ENCODE peak calls at places on chromosomes 16 and 17, in six cellular contexts. N is thoracic aorta, I is HL-60, M is cardiac muscle cell, T is H9, E is A549. J is an unnamed sample.

GRCh38 chr17:67111327-67111726 is 67.0 kb downstream of the CACNG1 start:
- DNase-seq in N (no peak), I (no peak), M (no peak), T (no peak), E (no peak), J (no peak)

GRCh38 chr16:25212636-25213035 is 4.1 kb upstream of the AQP8 start:
- DNase-seq in N (no peak), I (no peak), M (no peak), T (no peak), E (no peak), J (no peak)

GRCh38 chr16:4214215-4214621 is 27.7 kb downstream of the SRL start:
- DNase-seq in N (peak), I (no peak), M (peak), T (no peak), E (peak), J (peak)

GRCh38 chr17:78974635-78975591 is 4.8 kb downstream of the LGALS3BP start:
- DNase-seq in N (peak), I (peak), M (peak), T (peak), E (no peak), J (peak)

GRCh38 chr17:28917465-28917864 is 14.6 kb upstream of the DHRS13 start:
- DNase-seq in N (no peak), I (no peak), M (no peak), T (no peak), E (no peak), J (no peak)

GRCh38 chr17:66915204-66915611 is 49.3 kb upstream of the CACNG4 start:
- DNase-seq in N (no peak), I (no peak), M (no peak), T (peak), E (peak), J (peak)

GRCh38 chr16:55842369-55843104 is 9.6 kb upstream of the CES1 start:
- DNase-seq in N (no peak), I (peak), M (peak), T (no peak), E (peak), J (peak)

GRCh38 chr16:2224183-2224486 is 744 bp downstream of the E4F1 start:
- DNase-seq in N (no peak), I (no peak), M (peak), T (no peak), E (no peak), J (no peak)

GRCh38 chr16:19520861-19521331 is 1.0 kb downstream of the GDE1 start:
- DNase-seq in N (no peak), I (peak), M (peak), T (no peak), E (no peak), J (no peak)

GRCh38 chr17:27345141-27345904 is 51.4 kb downstream of the WSB1 start:
- DNase-seq in N (no peak), I (no peak), M (peak), T (peak), E (no peak), J (no peak)

GRCh38 chr16:3057181-3058166 is 8.0 kb upstream of the IL32 start:
- DNase-seq in N (no peak), I (no peak), M (no peak), T (no peak), E (no peak), J (no peak)

GRCh38 chr16:24610421-24610765 is 71.0 kb downstream of the RBBP6 start:
- DNase-seq in N (no peak), I (peak), M (peak), T (peak), E (no peak), J (no peak)

GRCh38 chr17:21453144-21453982 is 77.2 kb downstream of the KCNJ12 start:
- DNase-seq in N (no peak), I (no peak), M (no peak), T (peak), E (no peak), J (no peak)

GRCh38 chr17:14747576-14747940 is 446.7 kb downstream of the HS3ST3B1 start:
- DNase-seq in N (no peak), I (no peak), M (peak), T (no peak), E (no peak), J (no peak)

GRCh38 chr16:89256651-89257254 is 39.2 kb downstream of the ZNF778 start:
- DNase-seq in N (no peak), I (no peak), M (peak), T (peak), E (peak), J (peak)

GRCh38 chr17:66200685-66201092 is 8.8 kb upstream of the CEP112 start:
- DNase-seq in N (no peak), I (peak), M (peak), T (peak), E (peak), J (peak)

GRCh38 chr17:35577826-35578194 is 561 bp downstream of the PEX12 start:
- DNase-seq in N (no peak), I (peak), M (peak), T (no peak), E (no peak), J (no peak)

GRCh38 chr16:30351586-30352419 is 3.3 kb downstream of the CD2BP2 start:
- DNase-seq in N (peak), I (no peak), M (peak), T (no peak), E (no peak), J (no peak)

GRCh38 chr17:67672592-67672991 is 45.1 kb upstream of the NOL11 start:
- DNase-seq in N (no peak), I (no peak), M (no peak), T (no peak), E (no peak), J (no peak)

GRCh38 chr17:5897320-5897911 is 172.8 kb upstream of the WSCD1 start:
- DNase-seq in N (no peak), I (no peak), M (no peak), T (peak), E (no peak), J (no peak)

GRCh38 chr16:11049396-11050059 is 105.2 kb downstream of the CLEC16A start:
- DNase-seq in N (no peak), I (no peak), M (no peak), T (peak), E (peak), J (peak)

GRCh38 chr16:68227183-68227793 is 8.6 kb downstream of the ESRP2 start:
- DNase-seq in N (no peak), I (no peak), M (no peak), T (no peak), E (no peak), J (no peak)

GRCh38 chr17:33725675-33726271 is 432.7 kb upstream of the ASIC2 start:
- DNase-seq in N (no peak), I (peak), M (peak), T (peak), E (peak), J (peak)

GRCh38 chr17:17143501-17143900 is 62.6 kb downstream of the PLD6 start:
- DNase-seq in N (no peak), I (no peak), M (no peak), T (no peak), E (no peak), J (no peak)

GRCh38 chr16:3579776-3580175 is 2.6 kb upstream of the NLRC3 start:
- DNase-seq in N (no peak), I (no peak), M (no peak), T (no peak), E (no peak), J (no peak)

GRCh38 chr17:82245144-82246039 is 16.6 kb downstream of the SLC16A3 start:
- DNase-seq in N (no peak), I (no peak), M (no peak), T (peak), E (no peak), J (no peak)
- TF ChIP-seq CTCF in N (no peak), I (no peak), M (no peak), T (no peak), E (no peak), J (no peak)

GRCh38 chr17:56908061-56908542 is 5.7 kb downstream of the TRIM25 start:
- DNase-seq in N (no peak), I (peak), M (no peak), T (no peak), E (no peak), J (no peak)
- H3K27ac ChIP-seq in N (no peak), I (no peak), M (no peak), T (no peak), E (no peak), J (peak)

DNA sequence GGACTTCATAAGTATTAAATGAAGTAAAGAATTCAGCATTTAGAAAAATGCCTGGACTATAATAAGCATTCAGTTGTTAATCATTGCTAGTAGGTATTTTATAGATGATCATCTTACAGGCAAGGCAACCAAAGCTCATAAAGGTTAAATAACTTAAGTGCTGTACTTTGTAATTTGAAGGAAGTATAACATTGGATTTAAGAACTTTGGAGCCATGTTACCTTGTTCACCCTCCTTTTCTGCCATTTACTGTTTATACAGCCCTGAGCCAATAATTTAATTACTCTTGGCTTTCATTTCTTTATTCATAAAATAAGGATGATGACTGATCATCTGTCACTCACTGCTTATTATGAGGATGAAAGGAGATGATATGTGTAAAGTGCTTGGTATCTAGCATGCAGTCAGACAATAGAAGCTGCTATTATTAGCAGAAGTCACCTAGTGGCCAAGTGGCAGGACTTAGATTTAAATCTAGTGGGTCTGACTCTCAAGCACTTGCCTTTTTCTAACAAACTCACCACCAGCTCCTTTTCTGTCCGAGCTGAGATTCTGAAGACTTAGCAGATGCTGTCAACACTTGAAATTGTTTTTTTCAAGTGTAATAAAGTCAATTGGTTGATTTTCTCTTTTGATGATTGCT is 18.2 kb upstream of the DDX52 start:
- DNase-seq in N (no peak), I (no peak), M (no peak), T (no peak), E (peak), J (no peak)
- TF ChIP-seq CTCF in N (no peak), I (no peak), M (no peak), T (peak), E (no peak), J (no peak)

GRCh38 chr17:31499771-31500554 is 108.5 kb downstream of the RAB11FIP4 start:
- DNase-seq in N (no peak), I (no peak), M (peak), T (peak), E (no peak), J (peak)

GRCh38 chr17:31496601-31497000 is 105.1 kb downstream of the RAB11FIP4 start:
- DNase-seq in N (no peak), I (no peak), M (no peak), T (no peak), E (no peak), J (no peak)

GRCh38 chr17:31496097-31496496 is 104.6 kb downstream of the RAB11FIP4 start:
- DNase-seq in N (no peak), I (no peak), M (no peak), T (no peak), E (no peak), J (no peak)

GRCh38 chr17:31497431-31497830 is 106.0 kb downstream of the RAB11FIP4 start:
- DNase-seq in N (no peak), I (no peak), M (no peak), T (no peak), E (no peak), J (no peak)

DNA sequence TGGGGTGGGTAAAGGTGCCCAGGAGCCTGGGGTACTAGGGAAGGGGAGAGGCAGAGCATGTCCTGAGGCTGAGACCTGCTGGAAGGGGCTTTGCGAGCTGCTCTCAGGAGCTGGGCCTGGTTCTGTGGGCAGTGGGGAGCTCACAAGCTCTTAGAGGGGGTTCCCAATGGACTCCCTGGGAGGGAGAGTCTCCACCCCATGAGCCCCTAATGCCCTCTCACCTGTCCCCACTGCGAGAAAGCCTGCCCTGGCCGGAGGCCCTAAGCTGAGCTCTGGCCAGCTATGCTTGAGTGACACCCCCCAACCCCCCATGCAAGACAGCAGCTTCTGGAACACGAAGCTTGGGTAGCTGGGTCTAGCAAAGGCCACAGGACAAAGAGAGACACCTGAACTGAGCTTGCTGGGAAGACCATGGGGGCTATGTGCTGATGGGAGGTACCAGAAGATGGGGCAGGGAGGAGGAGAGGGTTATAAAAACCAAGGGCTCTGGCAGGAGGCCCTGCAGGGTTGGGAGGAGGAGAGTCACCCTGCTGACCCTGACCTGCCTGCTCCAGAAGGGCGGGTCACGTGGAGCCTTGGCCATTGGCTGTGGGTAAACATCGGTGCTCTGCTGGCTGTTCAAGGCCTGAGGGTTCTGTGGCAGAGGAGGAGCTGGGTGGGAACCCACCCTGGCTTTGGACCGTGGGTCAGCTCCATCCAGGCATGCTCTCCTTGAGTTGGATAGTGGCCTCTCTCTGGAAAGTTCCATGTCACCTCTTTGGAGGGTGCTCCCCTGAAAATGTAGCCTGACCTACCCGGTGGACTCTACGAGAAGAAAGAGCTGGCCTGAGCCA is 106.7 kb downstream of the RAB11FIP4 start:
- DNase-seq in N (no peak), I (no peak), M (no peak), T (no peak), E (no peak), J (no peak)
- H3K27ac ChIP-seq in N (no peak), I (no peak), M (no peak), T (no peak), E (no peak), J (no peak)

GRCh38 chr17:146546-146945 is 9.2 kb downstream of the SCGB1C2 start:
- DNase-seq in N (no peak), I (no peak), M (no peak), T (no peak), E (no peak), J (no peak)
- TF ChIP-seq CTCF in N (no peak), I (no peak), M (no peak), T (no peak), E (no peak), J (no peak)

GRCh38 chr16:81642943-81643342 is 136.1 kb upstream of the PLCG2 start:
- DNase-seq in N (no peak), I (no peak), M (no peak), T (no peak), E (no peak), J (no peak)

GRCh38 chr16:81647527-81647926 is 131.6 kb upstream of the PLCG2 start:
- DNase-seq in N (no peak), I (no peak), M (no peak), T (peak), E (peak), J (peak)

GRCh38 chr16:81646561-81646960 is 132.5 kb upstream of the PLCG2 start:
- DNase-seq in N (no peak), I (no peak), M (no peak), T (no peak), E (no peak), J (no peak)

GRCh38 chr16:81645925-81646324 is 133.2 kb upstream of the PLCG2 start:
- DNase-seq in N (no peak), I (no peak), M (no peak), T (no peak), E (no peak), J (no peak)

DNA sequence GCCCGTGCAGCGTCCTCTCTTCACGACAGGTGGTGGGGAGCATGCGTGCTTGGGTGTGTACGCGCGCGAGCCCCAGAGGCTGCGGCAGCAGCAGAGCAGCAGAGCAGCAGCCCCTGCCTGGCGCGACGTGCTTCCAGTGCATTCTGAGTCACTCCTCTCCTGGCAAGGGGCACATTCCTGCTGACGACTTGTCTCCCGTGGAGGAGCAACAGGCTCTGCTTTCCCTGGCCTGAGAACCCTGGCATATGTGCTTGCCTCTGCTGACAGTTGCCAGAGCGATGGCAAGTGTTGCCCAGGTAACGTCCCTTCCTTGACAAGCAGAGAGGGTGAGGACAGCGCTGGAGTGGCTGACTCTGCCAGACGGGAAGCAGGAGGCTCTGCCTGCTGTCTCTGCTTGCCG is 133.8 kb upstream of the PLCG2 start:
- DNase-seq in N (no peak), I (no peak), M (peak), T (peak), E (no peak), J (peak)
- H3K27ac ChIP-seq in N (no peak), I (no peak), M (peak), T (no peak), E (peak), J (peak)